ENCODE peak calls at places on chromosomes 1 and 21, in five cellular contexts. P, W, J, S and F are unnamed samples.

GRCh38 chr1:44720281-44720680 is 10.7 kb downstream of the RNU5D-1 start:
- DNase-seq in J (no peak), W (no peak), S (no peak), P (no peak), F (no peak)

GRCh38 chr1:97340951-97341350 is 579.9 kb downstream of the DPYD start:
- DNase-seq in J (no peak), P (no peak), S (peak), W (no peak), F (no peak)

GRCh38 chr1:153921803-153922075 is 1.0 kb downstream of the GATAD2B start:
- DNase-seq in P (no peak), S (no peak), W (peak), J (peak), F (no peak)

GRCh38 chr1:117683571-117684285 is 77.9 kb downstream of the TENT5C start:
- DNase-seq in J (no peak), P (no peak), W (no peak), S (no peak), F (no peak)

GRCh38 chr1:211260161-211261107 is 1.3 kb downstream of the RCOR3 start:
- DNase-seq in J (peak), P (peak), W (peak), S (peak), F (peak)

GRCh38 chr1:169312084-169312954 is 55.3 kb downstream of the NME7 start:
- DNase-seq in P (no peak), J (peak), S (peak), W (no peak), F (peak)

GRCh38 chr1:113207019-113207418 is 134.0 kb downstream of the LRIG2 start:
- DNase-seq in S (no peak), W (no peak), P (peak), J (no peak), F (no peak)

GRCh38 chr1:171833091-171833822 is 8.0 kb upstream of the DNM3 start:
- DNase-seq in S (no peak), P (no peak), W (no peak), J (no peak), F (no peak)

GRCh38 chr1:2523191-2523890 is 3.1 kb downstream of the PANK4 start:
- DNase-seq in P (no peak), W (no peak), J (no peak), S (no peak), F (no peak)

GRCh38 chr1:192474080-192474683 is 101.4 kb upstream of the RGS1 start:
- DNase-seq in P (no peak), W (no peak), S (peak), J (no peak), F (no peak)

GRCh38 chr1:20493839-20494608 is 8.0 kb upstream of the CAMK2N1 start:
- DNase-seq in P (peak), S (peak), W (peak), J (peak), F (peak)

GRCh38 chr1:99648107-99648506 is 2.2 kb downstream of the PALMD start:
- DNase-seq in P (peak), S (no peak), J (no peak), W (peak), F (no peak)

GRCh38 chr1:226185153-226186036 is 1.1 kb downstream of the ACBD3 start:
- DNase-seq in P (no peak), J (no peak), S (peak), W (no peak), F (no peak)

GRCh38 chr1:233359431-233359830 is 31.9 kb downstream of the MAP3K21 start:
- DNase-seq in P (peak), J (no peak), W (no peak), S (no peak), F (no peak)

GRCh38 chr1:29258974-29259801 is 22.9 kb downstream of the PTPRU start:
- DNase-seq in S (no peak), W (peak), P (no peak), J (no peak), F (peak)

GRCh38 chr1:202624781-202625108 is 85.5 kb downstream of the SYT2 start:
- DNase-seq in P (no peak), W (no peak), S (no peak), J (no peak), F (no peak)

GRCh38 chr1:168717906-168718891 is 10.8 kb downstream of the DPT start:
- DNase-seq in J (no peak), S (peak), W (no peak), P (no peak), F (no peak)

GRCh38 chr21:41768371-41769042 is 1.7 kb upstream of the RIPK4 start:
- DNase-seq in S (peak), J (peak), W (peak), P (no peak), F (no peak)

GRCh38 chr1:198876371-198876871 is 237.6 kb downstream of the PTPRC start:
- DNase-seq in P (no peak), W (no peak), J (no peak), S (no peak), F (no peak)

GRCh38 chr1:203597386-203598040 is 29.1 kb upstream of the ATP2B4 start:
- DNase-seq in S (no peak), P (no peak), W (no peak), J (no peak), F (no peak)

GRCh38 chr1:162939035-162939434 is 78.1 kb upstream of the CCDC190 start:
- DNase-seq in S (no peak), J (no peak), W (no peak), P (no peak), F (no peak)
- TF ChIP-seq CTCF in S (no peak), J (no peak), W (no peak), P (no peak), F (no peak)

GRCh38 chr21:44800971-44801467 is 601 bp downstream of the UBE2G2 start:
- DNase-seq in S (peak), P (no peak), W (no peak), J (peak), F (no peak)
- TF ChIP-seq CTCF in S (no peak), P (peak), W (peak), J (peak), F (peak)

GRCh38 chr1:59565611-59566410 is 248.9 kb upstream of the HOOK1 start:
- DNase-seq in J (no peak), P (no peak), W (no peak), S (no peak), F (no peak)

GRCh38 chr1:59569198-59569597 is 245.6 kb upstream of the HOOK1 start:
- DNase-seq in S (no peak), P (no peak), J (no peak), W (no peak), F (no peak)

GRCh38 chr1:59570524-59570923 is 244.2 kb upstream of the HOOK1 start:
- DNase-seq in J (no peak), P (no peak), S (no peak), W (no peak), F (peak)

GRCh38 chr1:59564192-59564891 is 250.4 kb upstream of the HOOK1 start:
- DNase-seq in W (no peak), J (no peak), S (peak), P (no peak), F (no peak)

DNA sequence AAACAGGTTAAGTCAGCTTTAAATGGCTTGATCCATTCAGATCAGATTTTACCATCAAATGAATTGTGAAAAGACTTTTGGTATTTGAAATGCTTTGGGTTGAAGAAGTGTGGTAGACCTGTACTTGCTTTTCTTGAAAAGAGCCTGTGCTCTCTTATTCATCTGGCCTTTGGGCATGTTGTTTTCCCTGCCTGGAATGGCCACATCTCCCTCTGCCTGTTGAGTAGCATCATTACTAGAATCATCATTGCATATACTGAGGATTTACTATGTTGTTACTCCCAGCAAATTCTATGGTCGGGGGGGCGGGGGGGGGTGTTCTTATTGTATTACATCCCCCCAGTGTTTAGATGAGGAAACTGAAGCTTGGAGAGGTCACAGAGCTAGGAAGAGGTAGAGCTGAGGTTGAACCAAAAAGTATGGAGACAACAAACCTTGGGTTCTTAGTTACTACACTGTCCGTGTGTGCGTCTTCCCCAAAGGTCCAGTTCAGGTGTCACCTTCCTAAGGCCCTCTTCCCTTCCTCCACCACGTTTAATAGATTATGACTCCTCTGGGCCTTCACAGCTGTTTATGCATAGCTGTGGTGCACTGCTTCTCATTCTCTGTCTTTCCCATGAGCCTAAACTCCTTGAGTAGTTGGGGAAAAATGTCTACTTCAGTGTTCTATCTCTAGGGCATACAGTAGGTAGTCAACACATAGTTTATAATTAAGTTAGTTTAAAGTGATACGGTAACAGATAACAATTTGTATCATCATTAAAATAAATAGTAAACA is 246.4 kb upstream of the HOOK1 start:
- DNase-seq in P (no peak), W (no peak), S (peak), J (no peak), F (no peak)
- TF ChIP-seq CTCF in P (no peak), W (no peak), S (no peak), J (no peak), F (no peak)

DNA sequence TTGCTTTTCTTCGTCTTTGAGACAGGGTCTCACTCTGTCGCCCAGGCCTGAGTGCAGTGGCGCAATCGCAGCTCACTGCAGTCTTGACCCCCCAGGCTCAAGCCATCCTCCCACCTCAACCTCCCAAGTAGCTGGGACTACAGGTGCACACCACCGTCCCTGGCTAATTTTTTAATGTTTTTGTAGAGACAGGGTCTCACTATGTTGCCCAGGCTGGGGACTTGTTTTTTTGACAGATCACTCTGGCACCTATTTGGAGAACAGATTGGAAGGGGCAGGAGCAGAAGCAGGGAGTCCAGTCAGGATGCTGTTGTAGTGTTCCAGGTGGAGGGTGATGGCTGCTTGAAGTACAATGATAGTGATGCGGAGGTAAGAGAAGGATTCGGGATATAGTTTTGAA is 12.7 kb upstream of the KDM4A start:
- DNase-seq in W (peak), P (no peak), S (no peak), J (no peak), F (no peak)
- TF ChIP-seq CTCF in W (no peak), P (no peak), S (no peak), J (no peak), F (no peak)

GRCh38 chr1:26110731-26111529 is 694 bp upstream of the PDIK1L start:
- DNase-seq in W (peak), J (peak), S (peak), P (peak), F (peak)
- TF ChIP-seq CTCF in W (no peak), J (no peak), S (no peak), P (no peak), F (no peak)

DNA sequence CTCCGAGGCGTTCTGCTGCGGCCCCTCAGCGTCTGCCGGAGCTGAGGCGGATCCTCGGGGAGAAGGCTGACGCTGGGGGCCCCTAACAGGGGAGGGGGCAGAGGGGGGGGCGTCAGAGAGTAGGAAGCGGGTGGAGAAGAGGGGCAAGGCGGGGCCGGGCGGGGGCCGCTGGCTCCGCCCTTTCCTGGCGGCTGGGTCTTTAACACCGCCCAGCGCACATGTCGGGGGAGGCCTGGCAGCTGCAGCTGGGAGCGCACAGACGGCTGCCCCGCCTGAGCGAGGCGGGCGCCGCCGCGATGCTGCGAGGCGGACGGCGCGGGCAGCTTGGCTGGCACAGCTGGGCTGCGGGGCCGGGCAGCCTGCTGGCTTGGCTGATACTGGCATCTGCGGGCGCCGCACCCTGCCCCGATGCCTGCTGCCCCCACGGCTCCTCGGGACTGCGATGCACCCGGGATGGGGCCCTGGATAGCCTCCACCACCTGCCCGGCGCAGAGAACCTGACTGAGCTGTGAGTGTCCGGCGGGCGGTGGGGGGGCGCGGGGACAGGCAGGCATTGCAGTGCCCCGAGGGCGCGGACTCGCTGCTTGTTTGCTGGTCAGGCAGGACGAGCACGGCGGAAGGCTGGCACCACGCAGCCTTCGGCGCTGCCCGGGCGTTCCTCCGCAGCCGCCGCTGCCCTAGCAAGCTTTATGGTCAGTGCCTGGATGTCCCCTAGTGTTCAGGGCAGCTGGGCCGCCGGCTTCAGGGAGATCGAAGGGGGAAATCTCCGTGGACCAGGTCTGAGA is at the start of gene NTRK1:
- DNase-seq in J (peak), W (no peak), P (no peak), S (no peak), F (no peak)
- TF ChIP-seq CTCF in J (no peak), W (no peak), P (no peak), S (no peak), F (no peak)

DNA sequence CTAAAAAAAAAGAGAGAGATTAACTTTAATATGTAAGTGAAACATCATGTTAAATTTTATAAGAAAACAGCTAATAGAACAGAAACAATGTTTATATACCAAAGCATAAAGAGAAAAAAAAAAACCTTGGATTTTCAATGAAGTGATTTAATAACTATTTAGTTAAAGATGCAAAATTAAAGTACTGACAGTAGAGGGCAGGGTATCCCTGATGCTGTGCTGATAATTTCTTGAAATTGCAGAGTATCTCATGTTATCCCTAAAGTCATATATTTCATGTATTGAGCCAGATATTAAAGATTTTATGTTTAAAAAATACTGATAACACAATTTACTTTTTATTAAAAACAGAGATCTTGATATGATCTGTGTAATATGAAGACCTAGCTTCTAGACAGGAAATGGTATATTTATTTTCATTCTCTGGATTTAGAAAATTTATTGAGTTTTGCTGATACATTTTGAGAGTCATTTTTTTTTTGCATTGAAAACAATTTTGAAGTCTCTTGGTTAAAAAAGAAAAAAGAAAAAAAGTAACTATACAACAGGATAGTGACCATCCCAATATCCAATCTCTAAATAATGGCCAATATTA is 273.2 kb downstream of the USP25 start:
- DNase-seq in P (no peak), W (no peak), J (no peak), S (peak), F (no peak)
- TF ChIP-seq CTCF in P (no peak), W (peak), J (peak), S (peak), F (no peak)

DNA sequence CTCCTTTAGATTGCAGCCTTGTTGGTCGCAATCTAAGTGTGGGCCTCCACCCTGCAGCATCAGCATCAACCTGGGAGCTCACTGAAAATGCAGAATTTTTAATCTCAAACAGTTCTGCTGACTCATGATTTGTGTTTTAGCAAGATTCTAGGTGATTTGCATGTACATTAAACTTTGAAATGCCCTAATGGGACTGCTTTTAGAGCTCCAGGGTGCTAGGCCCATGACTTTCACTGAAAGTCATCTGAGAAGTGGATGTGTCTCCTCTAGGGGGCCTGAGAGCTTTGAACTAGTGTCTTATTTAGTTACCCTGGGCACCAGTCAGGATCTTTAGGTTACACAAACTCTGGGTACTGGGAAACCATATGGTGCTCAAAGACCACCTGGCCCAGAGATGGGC is 9.0 kb downstream of the TRIM67 start:
- DNase-seq in S (no peak), P (no peak), W (no peak), J (no peak), F (no peak)
- TF ChIP-seq CTCF in S (no peak), P (no peak), W (no peak), J (no peak), F (no peak)